ENCODE peak calls at places on chromosome 3, in nine cellular contexts. M is T-helper 1 cell; W is mesenteric fat pad; B is stimulated activated CD4-positive, alpha-beta T cell treated with anti-CD3 and anti-CD28 coated beads, Interleukin-15, amount 100 ng/mL, for 1 hour; Y is brain microvascular endothelial cell; S is neural progenitor cell; C is sciatic nerve; D is activated T-cell treated with anti-CD3 and anti-CD28 coated beads for 48 hours; A is progenitor cell of endocrine pancreas. V is an unnamed sample.

GRCh38 chr3:194250104-194251002 is 100.8 kb downstream of the CPN2 start:
- DNase-seq in C (peak; percentile 87), A (no peak), B (no peak), W (no peak), D (no peak), S (no peak), Y (no peak), M (no peak), V (peak; percentile 40)

GRCh38 chr3:88321696-88322095 is 171.9 kb downstream of the C3orf38 start:
- DNase-seq in C (no peak), M (no peak), D (no peak), W (no peak), A (no peak), Y (peak; percentile 11), B (no peak), S (no peak), V (no peak)

GRCh38 chr3:52041118-52041847 is 15.1 kb downstream of the DUSP7 start:
- DNase-seq in B (no peak), S (peak; percentile 65), A (no peak), M (no peak), C (no peak), W (no peak), D (no peak), Y (no peak), V (no peak)

GRCh38 chr3:125313060-125313635 is 62.0 kb downstream of the ZNF148 start:
- DNase-seq in W (no peak), D (no peak), M (no peak), A (no peak), B (no peak), Y (no peak), C (no peak), S (no peak), V (no peak)

GRCh38 chr3:159854500-159855124 is 134.0 kb upstream of the IL12A start:
- DNase-seq in S (no peak), A (no peak), W (no peak), M (no peak), B (no peak), Y (peak; percentile 93), C (no peak), D (no peak), V (no peak)

GRCh38 chr3:177714945-177715344 is 517.7 kb upstream of the TBL1XR1 start:
- DNase-seq in S (no peak), D (no peak), B (no peak), A (no peak), M (no peak), W (no peak), C (no peak), Y (no peak), V (no peak)

GRCh38 chr3:182803596-182803995 is 10.3 kb downstream of the ATP11B start:
- DNase-seq in D (no peak), B (no peak), C (no peak), M (no peak), A (no peak), Y (no peak), W (no peak), S (no peak), V (no peak)

GRCh38 chr3:101898752-101899169 is 49.4 kb downstream of the NFKBIZ start:
- DNase-seq in S (no peak), D (no peak), Y (no peak), M (no peak), B (no peak), W (no peak), A (no peak), C (no peak), V (peak; percentile 12)

GRCh38 chr3:178302966-178303930 is 233.0 kb upstream of the KCNMB2 start:
- DNase-seq in W (no peak), D (no peak), C (no peak), S (no peak), Y (no peak), A (no peak), M (no peak), B (no peak), V (peak; percentile 56)

GRCh38 chr3:4906107-4906621 is 73.1 kb upstream of the BHLHE40 start:
- DNase-seq in Y (peak; percentile 86), B (no peak), C (no peak), A (no peak), W (no peak), M (no peak), S (peak; percentile 41), D (no peak), V (no peak)

GRCh38 chr3:143036557-143036956 is 35.2 kb downstream of the U2SURP start:
- DNase-seq in A (no peak), S (no peak), Y (no peak), B (no peak), M (no peak), D (no peak), C (no peak), W (no peak), V (peak; percentile 30)

GRCh38 chr3:123684636-123685035 is 99.8 kb upstream of the HACD2 start:
- DNase-seq in M (no peak), W (no peak), Y (no peak), A (no peak), S (no peak), D (no peak), B (no peak), C (no peak), V (no peak)

GRCh38 chr3:194249323-194250103 is 101.6 kb downstream of the CPN2 start:
- DNase-seq in D (no peak), A (no peak), B (no peak), W (peak; percentile 47), C (no peak), S (no peak), M (no peak), Y (no peak), V (no peak)

GRCh38 chr3:167750273-167750971 is 14.9 kb downstream of the SERPINI1 start:
- DNase-seq in A (no peak), B (no peak), Y (no peak), M (no peak), D (no peak), W (no peak), S (no peak), C (no peak), V (no peak)

GRCh38 chr3:153426344-153426743 is 264.3 kb downstream of the RAP2B start:
- DNase-seq in W (no peak), Y (no peak), S (no peak), A (no peak), M (no peak), C (no peak), D (no peak), B (no peak), V (no peak)

GRCh38 chr3:172520332-172520831 is 2.8 kb downstream of the TNFSF10 start:
- DNase-seq in Y (peak; percentile 32), B (no peak), C (no peak), S (no peak), M (no peak), D (no peak), W (no peak), A (no peak), V (peak; percentile 37)

GRCh38 chr3:128322030-128323022 is 144.4 kb downstream of the DNAJB8 start:
- DNase-seq in D (peak; percentile 36), W (peak; percentile 83), M (peak; percentile 30), B (peak; percentile 36), A (peak; percentile 10), S (peak; percentile 69), C (peak; percentile 74), Y (peak; percentile 39), V (peak; percentile 39)

GRCh38 chr3:100570811-100571210 is 38.6 kb upstream of the ADGRG7 start:
- DNase-seq in S (no peak), A (no peak), M (no peak), W (no peak), C (no peak), B (no peak), D (no peak), Y (no peak), V (no peak)

GRCh38 chr3:33525232-33525631 is 85.0 kb upstream of the UBP1 start:
- DNase-seq in D (no peak), W (no peak), B (no peak), C (no peak), S (no peak), A (no peak), M (no peak), Y (no peak), V (no peak)

GRCh38 chr3:42802876-42803799 is 1.2 kb downstream of the HIGD1A start:
- DNase-seq in Y (no peak), W (no peak), D (no peak), A (no peak), M (no peak), B (no peak), C (no peak), S (peak; percentile 55), V (no peak)

GRCh38 chr3:6392123-6392522 is 468.8 kb upstream of the GRM7 start:
- DNase-seq in D (no peak), C (no peak), B (no peak), S (no peak), Y (no peak), M (no peak), A (no peak), W (no peak), V (no peak)

GRCh38 chr3:180680097-180680430 is 775 bp upstream of the CCDC39 start:
- DNase-seq in A (no peak), W (no peak), C (no peak), S (peak; percentile 66), Y (peak; percentile 11), B (no peak), M (no peak), D (peak; percentile 20), V (peak; percentile 13)

GRCh38 chr3:141328286-141329166 is 39.8 kb upstream of the ZBTB38 start:
- DNase-seq in B (no peak), A (no peak), M (no peak), D (no peak), Y (no peak), S (no peak), C (no peak), W (no peak), V (no peak)

GRCh38 chr3:66432767-66433521 is 67.9 kb downstream of the LRIG1 start:
- DNase-seq in S (no peak), D (no peak), Y (no peak), C (peak; percentile 37), B (no peak), A (no peak), M (no peak), W (no peak), V (no peak)

GRCh38 chr3:73786346-73786807 is 161.6 kb upstream of the PDZRN3 start:
- DNase-seq in W (no peak), D (no peak), B (no peak), C (no peak), S (no peak), M (no peak), Y (peak; percentile 97), A (no peak), V (no peak)

GRCh38 chr3:99774467-99774866 is 43.2 kb upstream of the CMSS1 start:
- DNase-seq in C (no peak), D (no peak), B (no peak), W (no peak), M (no peak), Y (peak; percentile 77), S (no peak), A (no peak), V (no peak)

GRCh38 chr3:185796431-185797107 is 28.3 kb downstream of the IGF2BP2 start:
- DNase-seq in M (no peak), W (no peak), Y (peak; percentile 71), C (no peak), B (no peak), D (no peak), S (no peak), A (no peak), V (peak; percentile 51)